ENCODE peak calls at places on chromosomes 4 and X, in eight cellular contexts. D, R, T, Y, Z, H, W and L are unnamed samples.

GRCh38 chr4:183588169-183588675 is 70.8 kb downstream of the RWDD4 start:
- DNase-seq in D (no peak), T (no peak), R (no peak), Z (no peak), Y (peak), W (no peak), H (peak), L (no peak)

GRCh38 chr4:11496313-11496956 is 67.7 kb upstream of the HS3ST1 start:
- DNase-seq in W (no peak), Y (no peak), D (no peak), T (peak), Z (no peak), H (no peak), R (no peak), L (peak)

GRCh38 chr4:94068712-94069111 is 139.0 kb upstream of the SMARCAD1 start:
- DNase-seq in R (peak), H (no peak), T (no peak), D (no peak), Z (no peak), W (no peak), Y (no peak), L (no peak)

GRCh38 chr4:64781737-64782326 is 372.6 kb upstream of the TECRL start:
- DNase-seq in T (peak), W (no peak), Y (peak), H (peak), Z (peak), D (peak), R (peak), L (peak)

GRCh38 chr4:151667025-151667424 is 93.8 kb downstream of the GATB start:
- DNase-seq in W (no peak), R (no peak), H (peak), D (no peak), T (no peak), Z (no peak), Y (peak), L (no peak)

GRCh38 chr4:53767503-53767902 is 176.2 kb upstream of the LNX1 start:
- DNase-seq in Z (no peak), D (no peak), H (no peak), R (no peak), W (no peak), T (no peak), Y (peak), L (no peak)

GRCh38 chr4:180999217-180999616 is 1244.0 kb upstream of the TENM3 start:
- DNase-seq in T (no peak), Y (no peak), H (no peak), D (no peak), R (no peak), W (no peak), Z (peak), L (no peak)

GRCh38 chrX:100864967-100865366 is 9.2 kb downstream of the NOX1 start:
- DNase-seq in H (no peak), D (no peak), T (peak), Y (peak), R (no peak), W (no peak), Z (no peak), L (no peak)

GRCh38 chr4:116400480-116400879 is 684.9 kb downstream of the TRAM1L1 start:
- DNase-seq in Y (no peak), Z (no peak), D (no peak), H (no peak), R (no peak), W (peak), T (peak), L (no peak)

GRCh38 chr4:173766231-173766630 is 236.2 kb upstream of the HAND2 start:
- DNase-seq in D (no peak), T (no peak), Y (no peak), Z (peak), W (no peak), H (no peak), R (no peak), L (no peak)

GRCh38 chr4:120709986-120710385 is 212.5 kb downstream of the PRDM5 start:
- DNase-seq in T (no peak), Z (no peak), H (no peak), R (no peak), Y (peak), D (no peak), W (no peak), L (no peak)

GRCh38 chr4:86036729-86037128 is 323.1 kb downstream of the MAPK10 start:
- DNase-seq in D (peak), T (peak), Y (no peak), W (no peak), H (no peak), R (no peak), Z (no peak), L (no peak)

GRCh38 chr4:119523399-119523798 is 105.2 kb downstream of the PDE5A start:
- DNase-seq in R (no peak), T (no peak), Y (no peak), H (no peak), D (no peak), W (no peak), Z (no peak), L (no peak)

GRCh38 chr4:37674446-37674845 is 11.7 kb downstream of the RELL1 start:
- DNase-seq in Y (no peak), T (no peak), D (no peak), R (no peak), Z (no peak), H (no peak), W (no peak), L (no peak)

GRCh38 chr4:3607690-3608514 is 75.7 kb upstream of the LRPAP1 start:
- DNase-seq in W (no peak), D (no peak), Y (no peak), Z (peak), H (no peak), T (no peak), R (no peak), L (no peak)

GRCh38 chr4:17315459-17315858 is 196.4 kb downstream of the QDPR start:
- DNase-seq in T (no peak), Z (no peak), Y (no peak), W (no peak), H (no peak), D (no peak), R (no peak), L (no peak)

GRCh38 chr4:72432282-72432681 is 136.7 kb downstream of the ADAMTS3 start:
- DNase-seq in W (no peak), H (no peak), T (no peak), Z (no peak), Y (peak), D (no peak), R (no peak), L (no peak)

GRCh38 chr4:78464265-78464664 is 87.3 kb upstream of the ANXA3 start:
- DNase-seq in H (no peak), W (peak), R (no peak), Z (no peak), Y (no peak), D (no peak), T (peak), L (no peak)

GRCh38 chr4:2484993-2485392 is 16.1 kb downstream of the RNF4 start:
- DNase-seq in W (no peak), Z (no peak), H (peak), T (no peak), Y (peak), D (peak), R (peak), L (peak)

GRCh38 chr4:22465349-22465748 is 50.5 kb downstream of the ADGRA3 start:
- DNase-seq in T (no peak), W (no peak), Y (no peak), D (no peak), H (no peak), Z (no peak), R (no peak), L (no peak)

GRCh38 chr4:70651864-70652506 is 14.3 kb downstream of the JCHAIN start:
- DNase-seq in W (peak), T (peak), R (peak), H (peak), Y (peak), D (peak), Z (peak), L (peak)

GRCh38 chrX:132958086-132958703 is at the start of gene HS6ST2:
- DNase-seq in Z (peak), H (peak), T (no peak), R (peak), W (peak), D (no peak), Y (no peak), L (peak)

GRCh38 chr4:159374749-159375535 is 272.1 kb downstream of the RAPGEF2 start:
- DNase-seq in H (no peak), D (no peak), W (no peak), R (no peak), Z (no peak), Y (peak), T (no peak), L (no peak)

GRCh38 chr4:97987019-97987648 is 156.1 kb downstream of the STPG2 start:
- DNase-seq in T (peak), W (peak), H (peak), Y (peak), R (peak), Z (peak), D (peak), L (peak)

GRCh38 chrX:106894392-106894909 is 8.7 kb downstream of the RIPPLY1 start:
- DNase-seq in T (peak), Z (peak), R (peak), W (peak), Y (peak), D (peak), H (peak), L (peak)

GRCh38 chr4:173503330-173504180 is 26.5 kb downstream of the HAND2 start:
- DNase-seq in T (no peak), W (no peak), Y (no peak), H (no peak), Z (no peak), R (peak), D (no peak), L (no peak)

GRCh38 chrX:88425739-88426138 is 321.3 kb upstream of the CPXCR1 start:
- DNase-seq in D (peak), T (peak), W (no peak), H (peak), Z (no peak), R (peak), Y (peak), L (no peak)

GRCh38 chrX:110745288-110745687 is 50.3 kb downstream of the CHRDL1 start:
- DNase-seq in Z (no peak), R (no peak), W (no peak), T (no peak), H (no peak), D (no peak), Y (no peak), L (no peak)

GRCh38 chr4:86050516-86050915 is 309.3 kb downstream of the MAPK10 start:
- DNase-seq in D (no peak), W (no peak), R (no peak), T (no peak), Y (peak), Z (no peak), H (no peak), L (no peak)

GRCh38 chr4:184142121-184143000 is 75.3 kb downstream of the ENPP6 start:
- DNase-seq in Y (no peak), H (no peak), D (no peak), Z (no peak), R (no peak), T (no peak), W (no peak), L (no peak)

DNA sequence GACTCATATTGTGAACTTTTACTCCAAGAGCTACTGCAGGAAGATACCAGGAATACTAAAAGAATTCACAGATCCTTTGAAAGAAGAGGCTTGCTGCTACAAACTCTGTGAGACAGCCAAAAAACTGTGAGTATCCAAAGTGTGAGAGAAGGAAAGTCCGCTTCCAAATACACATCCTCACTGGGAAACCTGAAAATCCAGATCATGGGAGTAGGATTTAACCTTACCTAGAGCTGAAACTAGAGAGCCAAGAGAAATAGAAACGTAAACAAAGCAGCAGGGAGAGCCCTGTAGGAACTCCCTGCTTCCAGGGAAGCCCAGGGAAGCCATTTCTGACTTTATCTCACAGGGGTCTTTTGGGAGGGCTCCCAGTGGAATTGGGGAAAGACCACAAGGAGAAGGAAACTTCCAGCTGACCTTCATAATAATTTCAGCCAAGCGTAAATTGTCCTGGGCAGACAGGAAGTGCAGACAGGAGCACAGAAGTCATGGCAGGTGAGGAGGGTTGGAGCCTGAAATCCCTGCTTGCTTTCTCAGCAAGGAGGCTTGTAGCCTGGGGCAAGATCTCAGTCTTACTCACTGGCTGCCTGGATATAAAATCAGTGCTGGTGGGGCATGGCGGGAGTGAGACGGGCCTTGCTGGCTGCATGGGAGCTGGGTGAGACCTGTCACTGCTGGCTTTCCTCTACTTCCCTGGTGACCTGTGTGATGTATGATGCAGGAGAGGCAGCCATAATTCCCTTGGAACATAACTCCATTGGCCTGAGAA is 26.2 kb upstream of the NFKB1 start:
- DNase-seq in R (no peak), Z (no peak), D (no peak), H (no peak), T (peak), Y (no peak), W (no peak), L (no peak)
- H3K4me2 ChIP-seq in R (no peak), Z (no peak), D (no peak), H (no peak), T (no peak), Y (no peak), W (no peak), L (no peak)

GRCh38 chr4:148881860-148882643 is 439.8 kb upstream of the NR3C2 start:
- DNase-seq in H (no peak), D (no peak), Z (no peak), R (peak), Y (no peak), T (no peak), W (no peak), L (peak)
- TF ChIP-seq EZH2phosphoT487 in H (no peak), D (no peak), Z (no peak), R (no peak), Y (no peak), T (no peak), W (no peak), L (no peak)

DNA sequence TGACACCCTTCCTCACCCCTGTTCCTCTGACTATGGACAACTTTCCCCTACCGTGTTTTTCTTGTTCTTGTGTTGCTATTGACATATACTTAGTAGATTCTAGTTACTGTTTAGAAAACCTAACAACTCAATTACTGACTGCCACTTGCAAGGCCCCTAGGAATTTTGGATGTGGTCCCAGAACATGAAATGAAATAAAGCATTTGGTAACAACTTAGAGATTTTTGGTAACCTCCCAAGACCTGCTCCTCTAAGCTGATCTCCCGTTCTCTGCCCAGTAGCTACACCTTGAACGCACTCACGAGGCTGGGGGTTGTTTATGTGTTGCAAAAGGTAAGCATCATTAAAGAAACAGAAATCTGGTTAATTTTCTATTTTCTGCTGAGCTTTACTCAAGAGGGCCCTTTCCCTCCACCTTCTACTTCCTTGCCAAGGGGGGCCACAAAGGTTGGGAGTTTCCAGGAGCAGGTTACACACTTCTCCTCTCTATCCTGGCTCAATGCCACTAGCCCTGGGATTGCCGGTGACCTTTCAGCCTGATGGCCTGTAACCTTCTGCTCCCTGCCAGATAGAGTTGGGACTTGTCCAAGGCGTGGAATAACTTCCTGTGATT is 20.5 kb downstream of the GAB3 start:
- DNase-seq in T (peak), W (no peak), Z (no peak), R (no peak), H (no peak), D (no peak), Y (peak), L (no peak)
- H3K4me2 ChIP-seq in T (no peak), W (no peak), Z (peak), R (no peak), H (peak), D (no peak), Y (peak), L (no peak)

GRCh38 chrX:82412851-82413250 is 1095.2 kb upstream of the POU3F4 start:
- DNase-seq in D (no peak), R (no peak), Y (no peak), H (no peak), T (peak), Z (no peak), W (peak), L (peak)
- TF ChIP-seq EZH2phosphoT487 in D (no peak), R (no peak), Y (no peak), H (no peak), T (no peak), Z (no peak), W (no peak), L (no peak)

GRCh38 chr4:15500721-15501120 is 31.0 kb downstream of the CC2D2A start:
- DNase-seq in Y (no peak), W (no peak), H (no peak), R (no peak), D (no peak), T (no peak), Z (no peak), L (no peak)

GRCh38 chr4:15501941-15502340 is 32.3 kb downstream of the CC2D2A start:
- DNase-seq in R (peak), Z (no peak), H (no peak), W (no peak), D (no peak), Y (no peak), T (no peak), L (no peak)

GRCh38 chr4:15493411-15493810 is 23.7 kb downstream of the CC2D2A start:
- DNase-seq in W (no peak), H (no peak), Y (no peak), R (no peak), D (no peak), Z (no peak), T (no peak), L (no peak)

GRCh38 chr4:15495621-15496020 is 25.9 kb downstream of the CC2D2A start:
- DNase-seq in Z (no peak), T (no peak), Y (no peak), R (no peak), H (no peak), D (no peak), W (no peak), L (no peak)

GRCh38 chr4:15498356-15498755 is 28.7 kb downstream of the CC2D2A start:
- DNase-seq in Y (no peak), H (no peak), W (no peak), T (no peak), Z (peak), R (no peak), D (no peak), L (no peak)
- H3K4me2 ChIP-seq in Y (no peak), H (no peak), W (no peak), T (no peak), Z (no peak), R (no peak), D (no peak), L (no peak)

DNA sequence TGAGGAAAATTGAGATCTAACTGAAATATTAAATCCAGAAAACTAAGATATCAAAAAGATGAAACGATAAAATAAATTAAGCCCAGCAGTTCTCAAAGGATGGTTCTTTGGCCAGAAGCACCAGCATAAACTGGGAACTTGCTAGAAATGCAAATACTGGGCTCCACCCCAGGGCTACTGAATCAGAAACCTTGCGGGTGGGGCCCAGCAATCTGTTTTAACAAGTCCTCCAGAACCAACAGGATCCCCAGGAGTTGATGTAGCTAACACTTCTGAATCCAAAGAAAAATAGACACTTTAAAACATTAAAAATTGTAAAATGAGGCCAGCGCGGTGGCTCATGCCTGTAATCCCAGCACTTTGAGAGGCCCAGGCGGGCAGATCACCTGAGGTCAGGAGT is 14.1 kb upstream of the TMEM154 start:
- DNase-seq in H (no peak), Y (no peak), Z (no peak), W (no peak), D (no peak), R (no peak), T (no peak), L (no peak)
- TF ChIP-seq EZH2phosphoT487 in H (no peak), Y (no peak), Z (no peak), W (no peak), D (no peak), R (no peak), T (no peak), L (no peak)

GRCh38 chr4:140662082-140662869 is 93.5 kb upstream of the UCP1 start:
- DNase-seq in T (peak), W (no peak), D (no peak), Z (no peak), R (no peak), H (no peak), Y (peak), L (no peak)
- H3K4me2 ChIP-seq in T (no peak), W (no peak), D (no peak), Z (no peak), R (no peak), H (no peak), Y (no peak), L (no peak)